ENCODE peak calls at places on chromosome 14, in six cellular contexts. V, W, S, A, Y and N are unnamed samples. For H3K36me3, the result is how much of the 10 kb centered on the place peaks cover.

GRCh38 chr14:74609721-74610120 is 2.3 kb downstream of the LTBP2 start:
- DNase-seq in V (no peak), W (no peak), S (no peak), A (no peak), Y (peak), N (no peak)

GRCh38 chr14:88189040-88189839 is 133.8 kb downstream of the KCNK10 start:
- DNase-seq in V (peak), W (no peak), S (peak), A (peak), Y (peak), N (peak)

GRCh38 chr14:32457213-32457920 is 128.3 kb downstream of the AKAP6 start:
- DNase-seq in V (no peak), W (peak), S (peak), A (no peak), Y (peak), N (peak)

GRCh38 chr14:50658203-50658602 is 9.9 kb downstream of the SAV1 start:
- DNase-seq in V (no peak), W (no peak), S (no peak), A (no peak), Y (peak), N (no peak)

GRCh38 chr14:35821546-35822411 is 4.4 kb upstream of the BRMS1L start:
- DNase-seq in V (peak), W (no peak), S (no peak), A (peak), Y (peak), N (no peak)

GRCh38 chr14:54488318-54488645 is 498 bp downstream of the GMFB start:
- DNase-seq in V (no peak), W (no peak), S (no peak), A (no peak), Y (no peak), N (no peak)

GRCh38 chr14:54291491-54292191 is 105.2 kb upstream of the CDKN3 start:
- DNase-seq in V (peak), W (peak), S (peak), A (no peak), Y (no peak), N (no peak)

GRCh38 chr14:77470192-77470870 is 12.4 kb downstream of the AHSA1 start:
- DNase-seq in V (no peak), W (no peak), S (no peak), A (no peak), Y (no peak), N (no peak)

GRCh38 chr14:34650786-34651584 is 21.0 kb upstream of the SNX6 start:
- DNase-seq in V (peak), W (no peak), S (no peak), A (peak), Y (peak), N (no peak)

GRCh38 chr14:75877292-75877691 is 104.5 kb downstream of the TGFB3 start:
- DNase-seq in V (no peak), W (no peak), S (no peak), A (no peak), Y (peak), N (no peak)

GRCh38 chr14:75562048-75562447 is 16.4 kb upstream of the FLVCR2 start:
- DNase-seq in V (no peak), W (no peak), S (no peak), A (peak), Y (no peak), N (no peak)

GRCh38 chr14:101770183-101770582 is 8.7 kb downstream of the PPP2R5C start:
- DNase-seq in V (no peak), W (no peak), S (no peak), A (no peak), Y (no peak), N (no peak)

GRCh38 chr14:79379266-79379665 is 832.0 kb downstream of the DIO2 start:
- DNase-seq in V (no peak), W (no peak), S (no peak), A (no peak), Y (no peak), N (no peak)

GRCh38 chr14:94317259-94317658 is 5.9 kb downstream of the SERPINA6 start:
- DNase-seq in V (no peak), W (no peak), S (peak), A (no peak), Y (no peak), N (peak)

GRCh38 chr14:50801706-50802105 is 29.3 kb downstream of the NIN start:
- DNase-seq in V (no peak), W (no peak), S (no peak), A (no peak), Y (peak), N (no peak)

GRCh38 chr14:63988579-63988978 is 135.8 kb downstream of the SYNE2 start:
- DNase-seq in V (no peak), W (no peak), S (no peak), A (no peak), Y (no peak), N (no peak)

GRCh38 chr14:63993992-63994391 is 141.2 kb downstream of the SYNE2 start:
- DNase-seq in V (no peak), W (no peak), S (no peak), A (no peak), Y (no peak), N (no peak)

GRCh38 chr14:63992858-63993257 is 140.1 kb downstream of the SYNE2 start:
- DNase-seq in V (no peak), W (no peak), S (no peak), A (no peak), Y (no peak), N (no peak)

GRCh38 chr14:63995285-63995684 is 142.5 kb downstream of the SYNE2 start:
- DNase-seq in V (no peak), W (no peak), S (no peak), A (no peak), Y (no peak), N (no peak)

DNA sequence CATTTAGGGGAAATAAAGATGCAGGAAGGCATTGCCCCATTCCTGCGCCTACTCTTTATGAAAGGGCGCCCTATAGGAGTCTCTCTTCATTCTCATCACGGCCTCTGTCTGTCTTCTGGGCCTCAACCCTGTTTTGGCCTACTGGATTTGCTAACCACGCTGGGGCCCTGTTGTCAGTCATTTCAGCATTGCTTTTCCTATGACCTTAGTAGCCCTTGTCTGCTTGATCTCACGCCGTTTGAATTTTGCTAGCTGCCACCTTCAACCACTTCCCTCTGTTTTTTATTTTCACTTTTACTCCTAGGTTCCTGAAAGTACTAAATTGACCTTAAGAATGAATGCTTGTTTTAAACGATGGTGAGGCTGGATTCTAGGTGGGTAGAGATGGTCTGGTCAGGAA is 139.0 kb downstream of the SYNE2 start:
- DNase-seq in V (no peak), W (no peak), S (no peak), A (no peak), Y (no peak), N (no peak)
- H3K36me3 ChIP-seq in V (under half), W (half or more), S (under half), A (under half), Y (under half), N (half or more)

GRCh38 chr14:28757790-28758189 is 8.8 kb upstream of the FOXG1 start:
- DNase-seq in V (no peak), W (no peak), S (no peak), A (no peak), Y (no peak), N (no peak)
- TF ChIP-seq CTCF in V (no peak), W (no peak), S (no peak), A (no peak), Y (no peak), N (no peak)

GRCh38 chr14:21234112-21234511 is 35.1 kb downstream of the HNRNPC start:
- DNase-seq in V (no peak), W (no peak), S (no peak), A (no peak), Y (no peak), N (no peak)
- H3K36me3 ChIP-seq in V (under half), W (half or more), S (half or more), A (half or more), Y (under half), N (half or more)

GRCh38 chr14:22593189-22593588 is 4.2 kb upstream of the DAD1 start:
- DNase-seq in V (no peak), W (no peak), S (no peak), A (no peak), Y (no peak), N (no peak)

GRCh38 chr14:22588419-22589095 is 467 bp downstream of the DAD1 start:
- DNase-seq in V (no peak), W (no peak), S (no peak), A (no peak), Y (no peak), N (no peak)

GRCh38 chr14:22594156-22594716 is 3.9 kb upstream of the ABHD4 start:
- DNase-seq in V (no peak), W (no peak), S (no peak), A (no peak), Y (peak), N (no peak)

GRCh38 chr14:22587247-22587646 is 1.8 kb downstream of the DAD1 start:
- DNase-seq in V (no peak), W (no peak), S (no peak), A (no peak), Y (no peak), N (no peak)

DNA sequence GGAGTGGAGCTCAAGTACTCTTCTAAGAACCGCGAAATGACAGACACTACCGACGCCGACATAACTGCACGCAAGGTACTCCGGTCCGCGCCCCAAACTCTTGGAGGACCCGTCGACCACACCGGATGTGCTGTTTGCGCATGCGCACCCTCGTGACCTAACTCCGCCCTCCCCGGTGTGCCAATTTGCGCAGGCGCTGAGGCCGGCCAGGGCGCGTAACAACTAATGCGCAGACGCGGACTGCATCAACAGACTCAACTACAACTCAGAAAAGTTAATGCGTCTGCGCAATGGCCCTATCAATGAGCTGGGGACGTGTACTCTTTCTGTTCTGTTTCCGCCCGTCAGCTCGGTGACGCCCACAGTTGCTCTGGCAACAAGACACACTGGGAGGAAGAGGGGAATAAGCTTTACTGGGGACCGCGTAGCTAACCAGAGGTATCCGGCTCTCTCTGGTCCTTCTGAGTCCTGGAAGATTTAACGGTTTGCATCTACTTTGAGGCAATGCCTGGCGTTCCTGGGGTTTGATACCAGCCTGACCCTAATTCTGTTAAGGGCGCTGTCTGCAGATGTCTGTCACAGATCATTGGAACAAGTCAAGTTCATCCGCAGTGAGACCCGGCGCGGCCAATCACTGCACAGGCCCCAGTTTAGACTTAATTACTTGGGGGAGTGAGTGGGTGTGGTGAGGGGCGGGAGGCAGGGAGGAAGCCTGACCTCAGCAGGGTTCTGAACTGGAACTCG is at the start of gene DAD1:
- DNase-seq in V (peak), W (peak), S (peak), A (peak), Y (peak), N (peak)
- TF ChIP-seq CTCF in V (no peak), W (no peak), S (no peak), A (no peak), Y (no peak), N (no peak)